ENCODE peak calls at places on chromosomes 4 and X, in ten cellular contexts. One of them, this sample, is unnamed.

GRCh38 chr4:43423276-43423675 is 530.8 kb downstream of the GRXCR1 start:
- DNase-seq in right lobe of liver: no peak
- DNase-seq in CD8-positive, alpha-beta T cell: no peak
- DNase-seq in tibial nerve: no peak
- DNase-seq in naive thymus-derived CD4-positive, alpha-beta T cell: no peak
- DNase-seq in A549: no peak
- DNase-seq in right atrium auricular region: no peak
- DNase-seq in CD4-positive, alpha-beta T cell: no peak
- DNase-seq in colonic mucosa: no peak
- DNase-seq in upper lobe of right lung: no peak
- DNase-seq in this sample: no peak

GRCh38 chr4:8099981-8100464 is 58.6 kb downstream of the ABLIM2 start:
- DNase-seq in right lobe of liver: no peak
- DNase-seq in CD8-positive, alpha-beta T cell: no peak
- DNase-seq in tibial nerve: peak; percentile 55
- DNase-seq in naive thymus-derived CD4-positive, alpha-beta T cell: no peak
- DNase-seq in A549: peak; percentile 34
- DNase-seq in right atrium auricular region: no peak
- DNase-seq in CD4-positive, alpha-beta T cell: no peak
- DNase-seq in colonic mucosa: no peak
- DNase-seq in upper lobe of right lung: no peak
- DNase-seq in this sample: no peak

GRCh38 chr4:86497131-86497530 is 97.0 kb upstream of the PTPN13 start:
- DNase-seq in right lobe of liver: no peak
- DNase-seq in CD8-positive, alpha-beta T cell: no peak
- DNase-seq in tibial nerve: no peak
- DNase-seq in naive thymus-derived CD4-positive, alpha-beta T cell: no peak
- DNase-seq in A549: no peak
- DNase-seq in right atrium auricular region: no peak
- DNase-seq in CD4-positive, alpha-beta T cell: no peak
- DNase-seq in colonic mucosa: no peak
- DNase-seq in upper lobe of right lung: no peak
- DNase-seq in this sample: no peak

GRCh38 chr4:141642711-141643110 is 6.3 kb downstream of the IL15 start:
- DNase-seq in right lobe of liver: no peak
- DNase-seq in CD8-positive, alpha-beta T cell: no peak
- DNase-seq in tibial nerve: no peak
- DNase-seq in naive thymus-derived CD4-positive, alpha-beta T cell: no peak
- DNase-seq in A549: peak; percentile 34
- DNase-seq in right atrium auricular region: no peak
- DNase-seq in CD4-positive, alpha-beta T cell: no peak
- DNase-seq in colonic mucosa: no peak
- DNase-seq in upper lobe of right lung: no peak
- DNase-seq in this sample: no peak

GRCh38 chr4:25799522-25799921 is 63.3 kb downstream of the SEL1L3 start:
- DNase-seq in right lobe of liver: no peak
- DNase-seq in CD8-positive, alpha-beta T cell: no peak
- DNase-seq in tibial nerve: no peak
- DNase-seq in naive thymus-derived CD4-positive, alpha-beta T cell: no peak
- DNase-seq in A549: no peak
- DNase-seq in right atrium auricular region: no peak
- DNase-seq in CD4-positive, alpha-beta T cell: no peak
- DNase-seq in colonic mucosa: no peak
- DNase-seq in upper lobe of right lung: no peak
- DNase-seq in this sample: no peak

GRCh38 chrX:103343105-103343504 is 13.1 kb downstream of the TCEAL7 start:
- DNase-seq in right lobe of liver: no peak
- DNase-seq in CD8-positive, alpha-beta T cell: peak; percentile 35
- DNase-seq in tibial nerve: peak; percentile 72
- DNase-seq in naive thymus-derived CD4-positive, alpha-beta T cell: peak; percentile 49
- DNase-seq in A549: peak; percentile 41
- DNase-seq in right atrium auricular region: no peak
- DNase-seq in CD4-positive, alpha-beta T cell: peak; percentile 30
- DNase-seq in colonic mucosa: peak; percentile 45
- DNase-seq in upper lobe of right lung: no peak
- DNase-seq in this sample: no peak

GRCh38 chrX:142089193-142089592 is 115.9 kb downstream of the MAGEC2 start:
- DNase-seq in right lobe of liver: no peak
- DNase-seq in CD8-positive, alpha-beta T cell: no peak
- DNase-seq in tibial nerve: no peak
- DNase-seq in naive thymus-derived CD4-positive, alpha-beta T cell: no peak
- DNase-seq in A549: peak; percentile 36
- DNase-seq in right atrium auricular region: no peak
- DNase-seq in CD4-positive, alpha-beta T cell: no peak
- DNase-seq in colonic mucosa: no peak
- DNase-seq in upper lobe of right lung: no peak
- DNase-seq in this sample: no peak

GRCh38 chr4:24570172-24570571 is 14.2 kb downstream of the DHX15 start:
- DNase-seq in right lobe of liver: no peak
- DNase-seq in CD8-positive, alpha-beta T cell: no peak
- DNase-seq in tibial nerve: no peak
- DNase-seq in naive thymus-derived CD4-positive, alpha-beta T cell: no peak
- DNase-seq in A549: no peak
- DNase-seq in right atrium auricular region: no peak
- DNase-seq in CD4-positive, alpha-beta T cell: no peak
- DNase-seq in colonic mucosa: no peak
- DNase-seq in upper lobe of right lung: no peak
- DNase-seq in this sample: no peak

GRCh38 chrX:122739770-122740169 is 444.3 kb upstream of the GRIA3 start:
- DNase-seq in right lobe of liver: no peak
- DNase-seq in CD8-positive, alpha-beta T cell: no peak
- DNase-seq in tibial nerve: no peak
- DNase-seq in naive thymus-derived CD4-positive, alpha-beta T cell: no peak
- DNase-seq in A549: peak; percentile 2
- DNase-seq in right atrium auricular region: no peak
- DNase-seq in CD4-positive, alpha-beta T cell: no peak
- DNase-seq in colonic mucosa: no peak
- DNase-seq in upper lobe of right lung: no peak
- DNase-seq in this sample: no peak

GRCh38 chr4:151992755-151993154 is 231.9 kb upstream of the GATB start:
- DNase-seq in right lobe of liver: no peak
- DNase-seq in CD8-positive, alpha-beta T cell: no peak
- DNase-seq in tibial nerve: no peak
- DNase-seq in naive thymus-derived CD4-positive, alpha-beta T cell: no peak
- DNase-seq in A549: no peak
- DNase-seq in right atrium auricular region: no peak
- DNase-seq in CD4-positive, alpha-beta T cell: no peak
- DNase-seq in colonic mucosa: no peak
- DNase-seq in upper lobe of right lung: no peak
- DNase-seq in this sample: no peak

GRCh38 chr4:2696423-2696822 is 59.7 kb downstream of the TNIP2 start:
- DNase-seq in right lobe of liver: no peak
- DNase-seq in CD8-positive, alpha-beta T cell: no peak
- DNase-seq in tibial nerve: no peak
- DNase-seq in naive thymus-derived CD4-positive, alpha-beta T cell: no peak
- DNase-seq in A549: no peak
- DNase-seq in right atrium auricular region: no peak
- DNase-seq in CD4-positive, alpha-beta T cell: no peak
- DNase-seq in colonic mucosa: no peak
- DNase-seq in upper lobe of right lung: no peak
- DNase-seq in this sample: no peak

DNA sequence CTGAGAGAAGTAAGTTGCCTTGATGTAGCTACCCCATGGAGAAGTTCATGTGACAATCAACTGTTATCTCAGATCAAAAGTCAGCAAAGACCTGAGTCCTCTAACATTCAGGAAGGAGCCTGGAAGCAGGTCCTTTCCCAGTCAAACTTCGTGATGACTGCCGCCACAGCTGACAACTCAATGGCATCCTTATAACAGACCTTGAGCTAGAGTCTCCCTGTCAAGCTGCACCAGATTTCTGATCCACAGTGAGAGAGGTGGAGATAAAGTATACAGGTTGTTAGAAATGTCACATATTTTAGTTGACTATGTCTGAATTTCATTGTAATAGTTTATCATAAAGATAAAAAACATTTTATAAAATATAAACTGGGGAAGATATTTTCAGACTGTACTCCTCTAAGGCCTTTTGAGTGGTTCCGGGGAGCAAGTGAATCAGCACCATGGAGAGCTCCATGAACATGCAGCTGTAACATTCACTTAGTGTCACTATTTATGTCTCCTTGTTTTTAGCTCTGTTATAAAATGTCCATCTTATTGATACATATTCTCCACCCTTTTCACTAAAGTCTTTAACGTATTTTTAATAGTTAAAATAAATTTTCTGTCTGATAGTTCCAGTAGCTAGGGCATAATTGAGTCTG is 1653.5 kb upstream of the AGA start:
- DNase-seq in right lobe of liver: no peak
- DNase-seq in CD8-positive, alpha-beta T cell: no peak
- DNase-seq in tibial nerve: no peak
- DNase-seq in naive thymus-derived CD4-positive, alpha-beta T cell: no peak
- DNase-seq in A549: peak; percentile 3
- DNase-seq in right atrium auricular region: no peak
- DNase-seq in CD4-positive, alpha-beta T cell: no peak
- DNase-seq in colonic mucosa: no peak
- DNase-seq in upper lobe of right lung: no peak
- DNase-seq in this sample: no peak
- H3K9me3 ChIP-seq in right lobe of liver: no peaks in the 10 kb centered on the region
- H3K9me3 ChIP-seq in CD8-positive, alpha-beta T cell: no peaks in the 10 kb centered on the region
- H3K9me3 ChIP-seq in tibial nerve: no peaks in the 10 kb centered on the region
- H3K9me3 ChIP-seq in naive thymus-derived CD4-positive, alpha-beta T cell: no peaks in the 10 kb centered on the region
- H3K9me3 ChIP-seq in A549: no peaks in the 10 kb centered on the region
- H3K9me3 ChIP-seq in right atrium auricular region: no peaks in the 10 kb centered on the region
- H3K9me3 ChIP-seq in CD4-positive, alpha-beta T cell: no peaks in the 10 kb centered on the region
- H3K9me3 ChIP-seq in colonic mucosa: no peaks in the 10 kb centered on the region
- H3K9me3 ChIP-seq in upper lobe of right lung: no peaks in the 10 kb centered on the region
- H3K9me3 ChIP-seq in this sample: no peaks in the 10 kb centered on the region

GRCh38 chr4:177187371-177187770 is 122.3 kb upstream of the NEIL3 start:
- DNase-seq in right lobe of liver: no peak
- DNase-seq in CD8-positive, alpha-beta T cell: no peak
- DNase-seq in tibial nerve: no peak
- DNase-seq in naive thymus-derived CD4-positive, alpha-beta T cell: no peak
- DNase-seq in A549: no peak
- DNase-seq in right atrium auricular region: no peak
- DNase-seq in CD4-positive, alpha-beta T cell: no peak
- DNase-seq in colonic mucosa: no peak
- DNase-seq in upper lobe of right lung: no peak
- DNase-seq in this sample: no peak
- H3K9me3 ChIP-seq in right lobe of liver: no peaks in the 10 kb centered on the region
- H3K9me3 ChIP-seq in CD8-positive, alpha-beta T cell: no peaks in the 10 kb centered on the region
- H3K9me3 ChIP-seq in tibial nerve: no peaks in the 10 kb centered on the region
- H3K9me3 ChIP-seq in naive thymus-derived CD4-positive, alpha-beta T cell: no peaks in the 10 kb centered on the region
- H3K9me3 ChIP-seq in A549: no peaks in the 10 kb centered on the region
- H3K9me3 ChIP-seq in right atrium auricular region: no peaks in the 10 kb centered on the region
- H3K9me3 ChIP-seq in CD4-positive, alpha-beta T cell: no peaks in the 10 kb centered on the region
- H3K9me3 ChIP-seq in colonic mucosa: no peaks in the 10 kb centered on the region
- H3K9me3 ChIP-seq in upper lobe of right lung: no peaks in the 10 kb centered on the region
- H3K9me3 ChIP-seq in this sample: no peaks in the 10 kb centered on the region

GRCh38 chrX:136259543-136259942 is 8.3 kb upstream of the MAP7D3 start:
- DNase-seq in right lobe of liver: no peak
- DNase-seq in CD8-positive, alpha-beta T cell: no peak
- DNase-seq in tibial nerve: no peak
- DNase-seq in naive thymus-derived CD4-positive, alpha-beta T cell: no peak
- DNase-seq in A549: no peak
- DNase-seq in right atrium auricular region: no peak
- DNase-seq in CD4-positive, alpha-beta T cell: no peak
- DNase-seq in colonic mucosa: no peak
- DNase-seq in upper lobe of right lung: no peak
- DNase-seq in this sample: no peak

GRCh38 chrX:136260801-136261200 is 9.6 kb upstream of the MAP7D3 start:
- DNase-seq in right lobe of liver: no peak
- DNase-seq in CD8-positive, alpha-beta T cell: no peak
- DNase-seq in tibial nerve: no peak
- DNase-seq in naive thymus-derived CD4-positive, alpha-beta T cell: no peak
- DNase-seq in A549: peak; percentile 6
- DNase-seq in right atrium auricular region: no peak
- DNase-seq in CD4-positive, alpha-beta T cell: no peak
- DNase-seq in colonic mucosa: no peak
- DNase-seq in upper lobe of right lung: no peak
- DNase-seq in this sample: no peak

GRCh38 chrX:136262241-136262640 is 11.0 kb upstream of the MAP7D3 start:
- DNase-seq in right lobe of liver: no peak
- DNase-seq in CD8-positive, alpha-beta T cell: no peak
- DNase-seq in tibial nerve: no peak
- DNase-seq in naive thymus-derived CD4-positive, alpha-beta T cell: no peak
- DNase-seq in A549: no peak
- DNase-seq in right atrium auricular region: no peak
- DNase-seq in CD4-positive, alpha-beta T cell: no peak
- DNase-seq in colonic mucosa: no peak
- DNase-seq in upper lobe of right lung: no peak
- DNase-seq in this sample: no peak

GRCh38 chrX:136261316-136261715 is 10.1 kb upstream of the MAP7D3 start:
- DNase-seq in right lobe of liver: no peak
- DNase-seq in CD8-positive, alpha-beta T cell: no peak
- DNase-seq in tibial nerve: no peak
- DNase-seq in naive thymus-derived CD4-positive, alpha-beta T cell: no peak
- DNase-seq in A549: no peak
- DNase-seq in right atrium auricular region: no peak
- DNase-seq in CD4-positive, alpha-beta T cell: no peak
- DNase-seq in colonic mucosa: no peak
- DNase-seq in upper lobe of right lung: no peak
- DNase-seq in this sample: no peak

DNA sequence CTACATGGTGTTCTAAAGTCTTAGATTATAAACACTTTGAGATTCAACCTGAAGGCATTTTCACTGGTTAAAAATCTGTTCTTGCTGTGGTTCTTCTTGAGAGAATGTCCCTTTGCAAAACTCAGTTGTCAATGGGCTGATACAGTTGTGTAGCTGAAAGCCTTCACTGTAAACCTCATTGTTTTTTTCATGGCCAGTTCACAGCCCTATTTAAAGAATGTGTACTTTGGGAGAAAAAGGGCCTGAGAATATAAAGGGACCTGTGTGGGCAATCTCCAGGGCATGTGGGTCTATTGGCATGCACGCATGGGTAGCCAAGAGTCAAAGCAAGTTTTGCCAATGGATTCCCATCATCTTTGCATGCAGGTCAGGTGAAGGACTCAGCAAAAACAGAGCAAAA is 7.8 kb upstream of the MAP7D3 start:
- DNase-seq in right lobe of liver: no peak
- DNase-seq in CD8-positive, alpha-beta T cell: no peak
- DNase-seq in tibial nerve: no peak
- DNase-seq in naive thymus-derived CD4-positive, alpha-beta T cell: no peak
- DNase-seq in A549: no peak
- DNase-seq in right atrium auricular region: no peak
- DNase-seq in CD4-positive, alpha-beta T cell: no peak
- DNase-seq in colonic mucosa: no peak
- DNase-seq in upper lobe of right lung: no peak
- DNase-seq in this sample: no peak
- H3K9me3 ChIP-seq in right lobe of liver: no peaks in the 10 kb centered on the region
- H3K9me3 ChIP-seq in CD8-positive, alpha-beta T cell: no peaks in the 10 kb centered on the region
- H3K9me3 ChIP-seq in tibial nerve: no peaks in the 10 kb centered on the region
- H3K9me3 ChIP-seq in naive thymus-derived CD4-positive, alpha-beta T cell: no peaks in the 10 kb centered on the region
- H3K9me3 ChIP-seq in A549: no peaks in the 10 kb centered on the region
- H3K9me3 ChIP-seq in right atrium auricular region: no peaks in the 10 kb centered on the region
- H3K9me3 ChIP-seq in CD4-positive, alpha-beta T cell: no peaks in the 10 kb centered on the region
- H3K9me3 ChIP-seq in colonic mucosa: no peaks in the 10 kb centered on the region
- H3K9me3 ChIP-seq in upper lobe of right lung: no peaks in the 10 kb centered on the region
- H3K9me3 ChIP-seq in this sample: no peaks in the 10 kb centered on the region

DNA sequence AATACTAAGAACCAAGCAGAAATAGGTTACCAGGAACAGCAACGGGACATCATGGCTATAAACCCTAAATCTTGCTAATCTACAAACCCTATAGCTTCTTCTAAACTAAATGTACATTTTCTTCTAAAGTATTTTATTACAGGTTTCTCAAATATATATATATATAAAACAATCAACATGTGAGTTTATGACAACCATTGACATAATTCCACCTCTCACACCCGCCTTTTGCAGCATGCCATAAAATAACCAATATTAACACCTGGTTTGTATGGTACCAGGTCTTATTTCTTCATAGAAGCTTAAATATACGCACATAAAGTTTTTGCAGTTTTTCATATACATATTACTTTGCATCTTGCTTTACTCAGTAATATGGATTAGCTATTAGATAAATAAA is 955.3 kb upstream of the LCORL start:
- DNase-seq in right lobe of liver: no peak
- DNase-seq in CD8-positive, alpha-beta T cell: no peak
- DNase-seq in tibial nerve: no peak
- DNase-seq in naive thymus-derived CD4-positive, alpha-beta T cell: no peak
- DNase-seq in A549: no peak
- DNase-seq in right atrium auricular region: no peak
- DNase-seq in CD4-positive, alpha-beta T cell: no peak
- DNase-seq in colonic mucosa: no peak
- DNase-seq in upper lobe of right lung: no peak
- DNase-seq in this sample: no peak
- H3K9me3 ChIP-seq in right lobe of liver: no peaks in the 10 kb centered on the region
- H3K9me3 ChIP-seq in CD8-positive, alpha-beta T cell: no peaks in the 10 kb centered on the region
- H3K9me3 ChIP-seq in tibial nerve: no peaks in the 10 kb centered on the region
- H3K9me3 ChIP-seq in naive thymus-derived CD4-positive, alpha-beta T cell: no peaks in the 10 kb centered on the region
- H3K9me3 ChIP-seq in A549: no peaks in the 10 kb centered on the region
- H3K9me3 ChIP-seq in right atrium auricular region: no peaks in the 10 kb centered on the region
- H3K9me3 ChIP-seq in CD4-positive, alpha-beta T cell: no peaks in the 10 kb centered on the region
- H3K9me3 ChIP-seq in colonic mucosa: no peaks in the 10 kb centered on the region
- H3K9me3 ChIP-seq in upper lobe of right lung: no peaks in the 10 kb centered on the region
- H3K9me3 ChIP-seq in this sample: no peaks in the 10 kb centered on the region

This sample was measured in T-helper 17 cell.